ENCODE peak calls at places on chromosome 17, in six cellular contexts. S is cardiac fibroblast; P is HTR-8/SVneo; B is stimulated activated CD4-positive, alpha-beta T cell treated with anti-CD3 and anti-CD28 coated beads, Interleukin-2, amount 100 ng/mL, for 48 hours; O is CD8-positive, alpha-beta memory T cell; H is omental fat pad. X is an unnamed sample.

GRCh38 chr17:73746314-73747073 is 102.2 kb upstream of the SDK2 start:
- DNase-seq in B (no peak), S (no peak), H (no peak), O (no peak), P (no peak), X (no peak)

GRCh38 chr17:8287651-8288335 is 677 bp upstream of the RANGRF start:
- DNase-seq in B (no peak), H (no peak), P (no peak), S (no peak), O (no peak), X (no peak)

GRCh38 chr17:9258115-9259020 is 237.1 kb downstream of the NTN1 start:
- DNase-seq in H (no peak), O (no peak), B (no peak), S (no peak), P (no peak), X (no peak)

GRCh38 chr17:75645889-75646625 is 12.8 kb downstream of the SMIM5 start:
- DNase-seq in B (no peak), H (no peak), S (no peak), P (peak; percentile 72), O (no peak), X (no peak)

GRCh38 chr17:77146882-77147281 is 6.1 kb downstream of the SEC14L1 start:
- DNase-seq in S (no peak), H (no peak), P (no peak), B (no peak), O (no peak), X (no peak)

GRCh38 chr17:42266918-42267766 is 9.0 kb downstream of the STAT5B start:
- DNase-seq in S (peak; percentile 95), P (peak; percentile 62), H (no peak), O (peak; percentile 60), B (no peak), X (peak; percentile 66)

GRCh38 chr17:63998050-63998720 is at the start of gene PRR29:
- DNase-seq in P (peak; percentile 97), S (peak; percentile 57), B (peak; percentile 61), O (peak; percentile 77), H (peak; percentile 32), X (peak; percentile 65)

GRCh38 chr17:19317359-19318095 is 45.0 kb downstream of the B9D1 start:
- DNase-seq in S (peak; percentile 82), B (no peak), O (no peak), P (peak; percentile 89), H (peak; percentile 46), X (no peak)

GRCh38 chr17:21210411-21211076 is 3.4 kb downstream of the TMEM11 start:
- DNase-seq in B (no peak), O (no peak), H (no peak), S (no peak), P (no peak), X (no peak)

GRCh38 chr17:34756670-34757021 is 177.3 kb downstream of the TMEM132E start:
- DNase-seq in H (no peak), O (no peak), S (no peak), B (no peak), P (no peak), X (no peak)

GRCh38 chr17:58783380-58783779 is 27.7 kb downstream of the PPM1E start:
- DNase-seq in O (no peak), S (peak; percentile 7), B (no peak), P (no peak), H (no peak), X (no peak)

GRCh38 chr17:57366558-57367351 is 110.4 kb downstream of the MSI2 start:
- DNase-seq in S (no peak), H (no peak), P (no peak), B (no peak), O (no peak), X (no peak)

GRCh38 chr17:290121-290521 is 62.5 kb downstream of the RPH3AL start:
- DNase-seq in B (no peak), H (no peak), O (no peak), S (no peak), P (no peak), X (no peak)

GRCh38 chr17:42522798-42523278 is 13.2 kb upstream of the NAGLU start:
- DNase-seq in H (no peak), P (no peak), B (no peak), O (no peak), S (no peak), X (no peak)

GRCh38 chr17:19003966-19004600 is 481 bp downstream of the FAM83G start:
- DNase-seq in P (peak; percentile 78), B (peak; percentile 43), S (peak; percentile 40), H (no peak), O (no peak), X (peak; percentile 75)

GRCh38 chr17:66552381-66552780 is 250.0 kb downstream of the PRKCA start:
- DNase-seq in S (no peak), P (no peak), H (no peak), B (no peak), O (no peak), X (no peak)

GRCh38 chr17:20206591-20206990 is 197.4 kb downstream of the SPECC1 start:
- DNase-seq in B (no peak), H (no peak), S (peak; percentile 89), O (no peak), P (peak; percentile 39), X (no peak)

GRCh38 chr17:69539781-69540319 is 125.4 kb downstream of the MAP2K6 start:
- DNase-seq in B (no peak), P (peak; percentile 43), H (no peak), S (peak; percentile 87), O (no peak), X (no peak)

GRCh38 chr17:36512641-36513040 is 22.0 kb downstream of the MYO19 start:
- DNase-seq in H (no peak), B (no peak), S (no peak), O (no peak), P (no peak), X (no peak)

GRCh38 chr17:81918762-81919545 is 978 bp upstream of the SIRT7 start:
- DNase-seq in S (no peak), H (no peak), B (no peak), O (no peak), P (no peak), X (no peak)

X was measured in CD4-positive, CD25-positive, alpha-beta regulatory T cell.